ENCODE peak calls at places on chromosomes 1 and 21, in six cellular contexts. C is psoas muscle, B is RPMI8226, H is HTR-8/SVneo, M is Panc1, G is AG08395. O is an unnamed sample.
A peak's percentile ranks its signal among the peaks of the same experiment; 100 is the strongest.

GRCh38 chr1:13700521-13701273 is 709 bp downstream of the PRDM2 start:
- DNase-seq in C (peak; percentile 67), B (peak; percentile 70), M (no peak), G (peak; percentile 30), H (peak; percentile 6), O (no peak)

GRCh38 chr1:62185677-62186076 is 9.0 kb upstream of the L1TD1 start:
- DNase-seq in M (no peak), G (no peak), B (no peak), C (no peak), H (no peak), O (no peak)

GRCh38 chr1:170929835-170930554 is 5.3 kb upstream of the MROH9 start:
- DNase-seq in B (peak; percentile 58), G (peak; percentile 70), H (peak; percentile 42), M (peak; percentile 38), C (no peak), O (peak; percentile 28)

GRCh38 chr1:164466429-164466828 is 92.6 kb upstream of the PBX1 start:
- DNase-seq in C (no peak), G (no peak), H (no peak), B (no peak), M (no peak), O (no peak)

GRCh38 chr1:45617618-45618017 is 6.2 kb downstream of the CCDC17 start:
- DNase-seq in M (no peak), B (no peak), G (no peak), H (no peak), C (no peak), O (no peak)

GRCh38 chr1:161481624-161482392 is 23.4 kb upstream of the FCGR2A start:
- DNase-seq in C (no peak), M (no peak), G (no peak), B (no peak), H (no peak), O (no peak)

GRCh38 chr1:93613895-93614294 is 67.7 kb downstream of the BCAR3 start:
- DNase-seq in H (no peak), M (no peak), B (no peak), G (peak; percentile 56), C (no peak), O (no peak)

GRCh38 chr21:40689816-40690215 is 157.1 kb downstream of the DSCAM start:
- DNase-seq in H (no peak), C (no peak), B (no peak), G (no peak), M (no peak), O (no peak)

GRCh38 chr1:109112056-109112651 is 1.8 kb upstream of the ELAPOR1 start:
- DNase-seq in H (peak; percentile 30), B (peak; percentile 52), G (peak; percentile 56), C (no peak), M (no peak), O (no peak)

GRCh38 chr21:33196956-33197374 is 32.8 kb upstream of the IFNAR2 start:
- DNase-seq in M (peak; percentile 13), B (peak; percentile 76), G (peak; percentile 47), C (peak; percentile 58), H (peak; percentile 53), O (peak; percentile 20)

GRCh38 chr1:54928327-54928726 is 41.3 kb upstream of the DHCR24 start:
- DNase-seq in G (no peak), H (no peak), M (no peak), C (no peak), B (no peak), O (no peak)

GRCh38 chr1:21620461-21620860 is 48.7 kb downstream of the RAP1GAP start:
- DNase-seq in C (no peak), M (no peak), G (no peak), B (no peak), H (no peak), O (no peak)

GRCh38 chr21:35488941-35489340 is 439.8 kb upstream of the RUNX1 start:
- DNase-seq in M (no peak), C (no peak), H (no peak), G (no peak), B (no peak), O (no peak)

GRCh38 chr1:25217598-25218232 is 14.6 kb downstream of the SYF2 start:
- DNase-seq in B (no peak), H (no peak), G (no peak), C (no peak), M (no peak), O (no peak)

GRCh38 chr1:162570718-162571117 is 9.2 kb downstream of the UAP1 start:
- DNase-seq in B (no peak), M (no peak), C (no peak), G (no peak), H (no peak), O (no peak)

GRCh38 chr1:179813626-179814351 is 63.8 kb downstream of the TOR1AIP2 start:
- DNase-seq in C (no peak), H (no peak), M (no peak), G (no peak), B (no peak), O (no peak)

GRCh38 chr1:243559575-243560172 is 290.4 kb downstream of the AKT3 start:
- DNase-seq in C (no peak), B (no peak), H (no peak), G (no peak), M (peak; percentile 25), O (no peak)

GRCh38 chr1:3712573-3713535 is 39.4 kb upstream of the CCDC27 start:
- DNase-seq in G (no peak), H (no peak), C (peak; percentile 66), M (no peak), B (no peak), O (no peak)

GRCh38 chr1:3348196-3348865 is 106.1 kb upstream of the ARHGEF16 start:
- DNase-seq in M (no peak), G (no peak), C (no peak), B (no peak), H (no peak), O (no peak)

GRCh38 chr1:18351735-18352134 is 129.0 kb upstream of the KLHDC7A start:
- DNase-seq in M (no peak), G (no peak), H (no peak), C (no peak), B (no peak), O (no peak)

GRCh38 chr1:162929177-162929576 is 68.2 kb upstream of the CCDC190 start:
- DNase-seq in B (no peak), G (no peak), C (no peak), M (no peak), H (no peak), O (no peak)

GRCh38 chr21:27743971-27744564 is 777.2 kb upstream of the ADAMTS5 start:
- DNase-seq in C (no peak), B (no peak), H (no peak), G (no peak), M (no peak), O (no peak)

GRCh38 chr1:214441119-214441518 is 110.3 kb downstream of the PTPN14 start:
- DNase-seq in M (no peak), B (no peak), C (no peak), H (no peak), G (no peak), O (peak; percentile 69)

GRCh38 chr1:19377812-19378718 is 65.9 kb downstream of the SLC66A1 start:
- DNase-seq in M (no peak), C (no peak), H (no peak), B (no peak), G (no peak), O (no peak)

GRCh38 chr1:10339815-10340214 is 59.0 kb upstream of the PGD start:
- DNase-seq in H (peak; percentile 6), B (no peak), M (no peak), C (no peak), G (peak; percentile 60), O (no peak)

GRCh38 chr1:172566196-172566997 is 33.4 kb downstream of the SUCO start:
- DNase-seq in H (no peak), M (no peak), C (no peak), B (no peak), G (no peak), O (no peak)

GRCh38 chr21:37232274-37233018 is 34.7 kb downstream of the VPS26C start:
- DNase-seq in M (no peak), H (no peak), C (no peak), G (no peak), B (peak; percentile 80), O (no peak)

GRCh38 chr1:147580609-147581008 is 39.3 kb downstream of the BCL9 start:
- DNase-seq in H (no peak), B (no peak), C (no peak), M (no peak), G (no peak), O (no peak)

GRCh38 chr21:35198004-35198403 is 148.9 kb upstream of the RUNX1 start:
- DNase-seq in C (no peak), B (no peak), M (peak; percentile 47), G (peak; percentile 76), H (peak; percentile 50), O (no peak)

GRCh38 chr21:45525910-45526306 is 16.3 kb downstream of the SLC19A1 start:
- DNase-seq in C (peak; percentile 26), H (no peak), M (no peak), B (no peak), G (no peak), O (no peak)

GRCh38 chr1:12167493-12168429 is 970 bp downstream of the TNFRSF1B start:
- DNase-seq in C (no peak), H (no peak), G (no peak), B (peak; percentile 49), M (no peak), O (no peak)